ENCODE peak calls at places on chromosomes 12 and 14, in five cellular contexts. A is GM12878, D is HepG2, P is H1, C is SK-N-SH. O is an unnamed sample.

GRCh38 chr12:110282956-110283817 is 2.1 kb downstream of the ATP2A2 start:
- DNase-seq in A (no peak), D (no peak), C (no peak), P (no peak), O (no peak)

GRCh38 chr14:103765526-103765925 is 49.9 kb downstream of the ZFYVE21 start:
- DNase-seq in C (no peak), D (no peak), A (no peak), P (no peak), O (no peak)

GRCh38 chr14:68337279-68337678 is 455.6 kb downstream of the ZFP36L1 start:
- DNase-seq in D (no peak), C (no peak), A (no peak), P (no peak), O (no peak)

GRCh38 chr14:72864712-72865365 is 29.1 kb downstream of the DPF3 start:
- DNase-seq in D (no peak), P (no peak), C (no peak), A (no peak), O (no peak)

GRCh38 chr12:107349008-107349747 is 255.8 kb upstream of the CRY1 start:
- DNase-seq in P (no peak), D (peak), A (no peak), C (peak), O (no peak)

GRCh38 chr14:46322730-46323425 is 328.7 kb downstream of the RPL10L start:
- DNase-seq in P (no peak), C (no peak), A (no peak), D (no peak), O (no peak)

GRCh38 chr12:88393017-88393767 is 187.1 kb downstream of the KITLG start:
- DNase-seq in D (peak), A (no peak), C (peak), P (no peak), O (peak)

GRCh38 chr14:105904379-105904778 is 378.0 kb downstream of the TMEM121 start:
- DNase-seq in P (no peak), A (no peak), D (no peak), C (no peak), O (peak)

GRCh38 chr14:80850197-80850814 is 91.2 kb downstream of the CEP128 start:
- DNase-seq in D (peak), A (no peak), P (no peak), C (peak), O (peak)

GRCh38 chr14:104267895-104268294 is 129.5 kb downstream of the KIF26A start:
- DNase-seq in A (no peak), C (no peak), D (no peak), P (peak), O (no peak)

GRCh38 chr14:75861161-75861621 is 120.6 kb downstream of the TGFB3 start:
- DNase-seq in D (peak), A (no peak), C (no peak), P (no peak), O (peak)

GRCh38 chr12:14663002-14663401 is 33.4 kb downstream of the GUCY2C start:
- DNase-seq in P (no peak), D (no peak), A (no peak), C (no peak), O (no peak)

GRCh38 chr12:93108958-93109357 is 179.9 kb upstream of the EEA1 start:
- DNase-seq in D (no peak), P (no peak), A (no peak), C (no peak), O (no peak)

GRCh38 chr12:1302471-1302870 is 291.9 kb downstream of the FBXL14 start:
- DNase-seq in C (no peak), P (no peak), D (no peak), A (no peak), O (no peak)

GRCh38 chr14:90820958-90821357 is 4.7 kb upstream of the TTC7B start:
- DNase-seq in P (no peak), D (no peak), A (no peak), C (no peak), O (no peak)

GRCh38 chr14:78022059-78022458 is 148.1 kb upstream of the NRXN3 start:
- DNase-seq in A (peak), P (peak), D (peak), C (peak), O (peak)

GRCh38 chr14:102140750-102141145 is 1.1 kb downstream of the WDR20 start:
- DNase-seq in A (no peak), D (no peak), C (no peak), P (no peak), O (no peak)

GRCh38 chr14:83170165-83170564 is 1636.5 kb upstream of the SEL1L start:
- DNase-seq in D (no peak), A (no peak), C (no peak), P (no peak), O (no peak)

GRCh38 chr12:91542048-91542447 is 359.4 kb upstream of the DCN start:
- DNase-seq in D (no peak), C (no peak), P (no peak), A (no peak), O (no peak)

GRCh38 chr14:65879218-65880009 is 466.9 kb downstream of the FUT8 start:
- DNase-seq in A (no peak), C (no peak), D (no peak), P (no peak), O (no peak)

GRCh38 chr12:126772171-126772864 is 1494.7 kb upstream of the TMEM132C start:
- DNase-seq in D (peak), A (peak), P (no peak), C (no peak), O (peak)

GRCh38 chr12:115322275-115322674 is 638.3 kb upstream of the TBX3 start:
- DNase-seq in P (no peak), C (no peak), A (peak), D (no peak), O (no peak)

GRCh38 chr14:105836160-105836559 is 309.8 kb downstream of the TMEM121 start:
- DNase-seq in D (no peak), C (no peak), A (no peak), P (no peak), O (no peak)

GRCh38 chr14:88106377-88106776 is 101.4 kb downstream of the GPR65 start:
- DNase-seq in A (no peak), D (no peak), C (no peak), P (no peak), O (no peak)

GRCh38 chr14:23428686-23429495 is 6.6 kb downstream of the MYH7 start:
- DNase-seq in C (no peak), P (no peak), A (no peak), D (no peak), O (no peak)

DNA sequence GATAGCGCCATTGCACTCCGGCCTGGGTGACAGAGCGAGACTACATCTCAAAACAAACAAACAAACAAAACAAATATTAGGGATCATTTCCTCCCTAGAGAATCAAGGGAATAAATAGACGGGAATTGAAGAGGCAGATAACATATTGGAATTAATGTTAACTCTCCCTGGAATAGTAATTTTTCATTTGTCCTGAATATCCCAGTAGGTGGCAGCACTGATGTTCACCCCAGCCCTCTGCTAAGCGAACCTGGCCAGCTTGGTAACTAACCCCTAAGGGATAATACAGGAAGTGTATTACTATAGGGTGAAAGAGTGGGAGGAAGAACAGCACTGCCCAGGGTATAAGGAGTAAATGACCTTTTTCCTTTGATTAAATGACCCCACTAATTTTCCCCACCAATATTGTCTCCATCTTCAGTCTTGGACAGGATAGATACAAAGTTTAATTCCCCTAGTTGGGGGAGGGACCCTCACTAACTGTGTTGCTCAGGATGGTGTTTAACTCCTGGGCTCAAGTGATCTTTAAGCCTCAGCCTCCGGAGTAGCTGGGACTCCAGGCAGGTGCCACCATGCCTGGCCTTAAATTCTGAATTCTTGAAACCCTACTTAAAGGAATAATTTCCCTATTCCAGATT is 40.5 kb downstream of the SLC2A14 start:
- DNase-seq in D (peak), A (no peak), C (peak), P (no peak), O (peak)
- TF ChIP-seq YY1 in D (no peak), A (no peak), C (no peak), P (no peak), O (no peak)

DNA sequence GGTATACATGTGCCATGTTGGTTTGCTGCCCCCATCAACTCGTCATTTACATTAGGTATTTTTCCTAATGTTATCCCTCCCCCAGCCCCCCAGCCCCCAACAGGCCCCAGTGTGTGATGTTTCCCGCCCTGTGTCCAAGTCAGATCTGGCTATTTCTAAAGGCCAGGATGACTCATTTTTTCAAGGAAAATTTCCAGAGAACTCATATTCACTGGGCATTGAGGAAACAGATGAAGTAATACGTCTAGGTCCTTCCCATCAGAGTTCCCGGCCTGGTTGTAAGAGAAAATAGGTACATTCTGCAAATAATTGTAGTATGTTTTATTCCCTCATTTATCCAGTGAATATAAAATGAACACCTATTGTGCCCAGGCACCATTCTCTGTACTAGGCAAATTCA is 345.2 kb downstream of the BCL11B start:
- DNase-seq in A (no peak), C (no peak), D (no peak), P (no peak), O (no peak)
- TF ChIP-seq JUND in A (no peak), C (no peak), D (no peak), P (no peak), O (no peak)

DNA sequence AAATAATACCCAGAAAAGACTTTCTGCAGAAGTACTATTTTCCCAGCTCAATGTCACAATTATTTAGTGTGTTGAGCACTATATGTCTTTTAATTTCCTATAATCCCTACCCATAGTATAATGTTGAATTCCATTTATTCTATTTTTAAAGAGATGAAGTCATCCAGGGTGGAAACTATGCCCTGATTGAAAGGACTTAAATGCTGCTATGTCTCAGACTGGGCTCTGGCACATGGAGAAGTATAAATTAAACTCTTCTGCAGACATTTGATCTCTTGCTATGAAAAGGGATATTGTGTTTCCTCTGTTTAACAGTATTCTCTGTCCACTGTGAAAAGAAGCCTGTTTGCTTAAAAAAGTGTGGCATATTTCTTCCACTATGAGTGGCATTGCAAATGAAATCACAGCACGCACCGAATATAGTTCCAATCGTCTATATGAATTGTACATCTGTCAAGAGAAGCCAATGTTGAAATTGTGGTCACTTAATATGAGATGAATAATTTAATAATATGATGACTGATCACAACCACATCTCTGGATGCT is 192.3 kb downstream of the BCAT1 start:
- DNase-seq in A (no peak), D (no peak), P (no peak), C (no peak), O (no peak)
- TF ChIP-seq RFX5 in A (no peak), D (no peak), P (no peak), C (no peak), O (no peak)

DNA sequence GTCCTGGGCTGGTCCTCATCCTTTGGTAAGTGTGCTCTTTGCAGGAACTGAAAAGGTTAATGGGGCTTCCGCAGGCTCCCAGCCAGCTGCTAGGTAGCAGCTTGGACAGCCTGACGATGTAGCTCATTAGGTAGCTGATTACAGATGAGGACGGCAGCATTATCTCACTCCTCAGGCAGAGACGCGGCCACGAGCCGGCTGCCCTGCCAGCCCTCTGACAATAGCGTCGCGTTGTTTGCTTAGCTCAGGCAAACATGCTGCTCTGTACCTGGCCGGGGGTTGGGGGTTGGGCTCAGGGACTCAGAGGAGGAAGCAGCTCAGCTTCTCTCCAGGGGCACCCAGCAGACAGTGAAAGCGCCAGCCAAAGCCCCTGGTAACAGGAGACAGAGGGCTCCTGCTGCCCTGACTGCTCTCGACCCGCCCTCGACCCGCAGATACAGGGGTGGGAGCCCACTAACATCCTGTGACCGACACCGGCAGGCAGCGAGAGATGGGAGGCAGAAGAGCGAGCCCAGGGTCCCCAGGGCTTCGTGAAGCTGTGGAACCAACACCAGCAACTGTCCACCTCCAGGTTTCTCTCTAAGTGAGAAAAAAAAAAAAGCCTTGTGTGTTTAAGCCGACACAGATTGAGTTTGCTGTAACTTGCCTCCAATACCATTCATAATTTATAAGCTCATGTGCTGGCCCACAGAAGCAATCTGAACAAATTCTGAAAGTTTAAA is 53.4 kb upstream of the DLK1 start:
- DNase-seq in C (peak), A (no peak), D (peak), P (peak), O (peak)
- TF ChIP-seq YY1 in C (no peak), A (no peak), D (peak), P (no peak), O (no peak)

GRCh38 chr14:30938617-30939016 is 64.3 kb downstream of the COCH start:
- DNase-seq in D (no peak), C (no peak), P (no peak), A (no peak), O (no peak)
- TF ChIP-seq JUND in D (no peak), C (no peak), P (no peak), A (no peak), O (no peak)

GRCh38 chr14:69475194-69475818 is 9.2 kb upstream of the PLEKHD1 start:
- DNase-seq in P (no peak), A (no peak), C (peak), D (peak), O (no peak)
- TF ChIP-seq RFX5 in P (no peak), A (no peak), C (no peak), D (no peak), O (no peak)

DNA sequence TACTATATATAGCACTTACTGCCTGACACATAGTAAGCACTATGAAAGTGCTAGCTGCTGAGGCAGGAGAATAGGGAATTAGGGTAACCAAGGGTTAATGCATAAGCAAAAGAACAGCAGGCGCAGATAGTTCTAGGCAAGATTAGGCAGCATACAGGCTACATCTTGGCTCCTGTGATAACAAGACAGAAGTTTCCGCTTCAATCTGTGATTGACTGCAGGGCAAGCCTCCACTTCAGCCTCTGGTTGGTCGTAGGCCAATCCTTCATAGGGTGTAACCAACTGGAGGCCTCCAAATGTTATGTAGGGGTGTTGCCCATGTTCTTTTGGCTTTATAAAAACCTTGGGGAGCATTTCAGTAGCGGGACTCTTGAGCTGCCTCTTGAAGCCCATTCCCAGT is 46.9 kb downstream of the KLHL28 start:
- DNase-seq in P (no peak), D (peak), C (no peak), A (no peak), O (no peak)
- TF ChIP-seq YY1 in P (no peak), D (no peak), C (no peak), A (no peak), O (no peak)

GRCh38 chr12:124399622-124400021 is 104.7 kb downstream of the RFLNA start:
- DNase-seq in A (no peak), C (peak), P (peak), D (peak), O (peak)
- TF ChIP-seq JUND in A (no peak), C (no peak), P (no peak), D (no peak), O (no peak)

DNA sequence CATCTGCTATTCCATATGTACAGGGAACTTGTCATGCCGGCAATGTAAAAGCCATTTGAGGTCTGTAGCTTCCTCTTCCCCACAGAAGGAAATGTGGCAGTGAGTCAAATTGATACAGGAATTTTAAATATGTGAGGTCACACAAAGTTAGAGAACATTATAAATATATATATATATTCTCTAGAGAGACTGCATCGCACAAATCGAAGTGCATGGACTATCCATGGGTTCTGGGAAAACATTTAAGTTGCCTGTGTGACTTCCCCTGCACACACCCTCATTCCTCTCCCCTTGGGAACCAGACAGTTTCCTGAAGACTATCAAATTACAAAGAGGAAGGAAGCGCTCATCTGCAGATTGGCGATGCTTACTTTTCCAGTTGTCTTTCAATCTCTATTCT is 100.9 kb upstream of the CCDC91 start:
- DNase-seq in C (no peak), D (no peak), P (no peak), A (no peak), O (peak)
- TF ChIP-seq RFX5 in C (no peak), D (no peak), P (no peak), A (no peak), O (no peak)

GRCh38 chr12:78470354-78471195 is 394.0 kb upstream of the SYT1 start:
- DNase-seq in P (no peak), C (peak), A (no peak), D (peak), O (no peak)

GRCh38 chr12:78473561-78473960 is 391.0 kb upstream of the SYT1 start:
- DNase-seq in A (no peak), D (no peak), C (no peak), P (no peak), O (no peak)

GRCh38 chr12:78473136-78473535 is 391.4 kb upstream of the SYT1 start:
- DNase-seq in A (no peak), D (no peak), C (no peak), P (no peak), O (no peak)
- TF ChIP-seq YY1 in A (no peak), D (no peak), C (no peak), P (no peak), O (no peak)